ENCODE peak calls at places on chromosomes 4 and X, in nine cellular contexts. One of them, this sample, is unnamed.

GRCh38 chrX:103488332-103488731 is 31.0 kb downstream of the RAB40A start:
- DNase-seq in CD4-positive, alpha-beta T cell: no peak
- DNase-seq in B cell: no peak
- DNase-seq in psoas muscle: no peak
- DNase-seq in transverse colon: no peak
- DNase-seq in fibroblast of pulmonary artery: peak
- DNase-seq in testis: no peak
- DNase-seq in AG09309: no peak
- DNase-seq in tibial nerve: no peak
- DNase-seq in this sample: no peak

GRCh38 chrX:22748093-22748999 is 251.4 kb upstream of the DDX53 start:
- DNase-seq in testis: peak
- DNase-seq in B cell: peak
- DNase-seq in transverse colon: peak
- DNase-seq in CD4-positive, alpha-beta T cell: peak
- DNase-seq in fibroblast of pulmonary artery: peak
- DNase-seq in tibial nerve: peak
- DNase-seq in psoas muscle: no peak
- DNase-seq in AG09309: peak
- DNase-seq in this sample: peak

GRCh38 chrX:136745215-136746173 is 35.2 kb downstream of the ARHGEF6 start:
- DNase-seq in transverse colon: no peak
- DNase-seq in CD4-positive, alpha-beta T cell: no peak
- DNase-seq in B cell: no peak
- DNase-seq in psoas muscle: no peak
- DNase-seq in testis: no peak
- DNase-seq in AG09309: no peak
- DNase-seq in fibroblast of pulmonary artery: no peak
- DNase-seq in tibial nerve: no peak
- DNase-seq in this sample: no peak

GRCh38 chr4:78599931-78600375 is 48.4 kb downstream of the ANXA3 start:
- DNase-seq in CD4-positive, alpha-beta T cell: no peak
- DNase-seq in testis: no peak
- DNase-seq in transverse colon: no peak
- DNase-seq in B cell: no peak
- DNase-seq in psoas muscle: no peak
- DNase-seq in tibial nerve: no peak
- DNase-seq in AG09309: no peak
- DNase-seq in fibroblast of pulmonary artery: peak
- DNase-seq in this sample: no peak

GRCh38 chrX:110258552-110258951 is 59.3 kb downstream of the AMMECR1 start:
- DNase-seq in AG09309: no peak
- DNase-seq in fibroblast of pulmonary artery: peak
- DNase-seq in transverse colon: no peak
- DNase-seq in CD4-positive, alpha-beta T cell: no peak
- DNase-seq in testis: no peak
- DNase-seq in B cell: no peak
- DNase-seq in tibial nerve: no peak
- DNase-seq in psoas muscle: no peak
- DNase-seq in this sample: no peak

GRCh38 chrX:104310084-104310483 is 55.4 kb upstream of the ESX1 start:
- DNase-seq in transverse colon: no peak
- DNase-seq in fibroblast of pulmonary artery: peak
- DNase-seq in CD4-positive, alpha-beta T cell: no peak
- DNase-seq in testis: no peak
- DNase-seq in B cell: no peak
- DNase-seq in AG09309: no peak
- DNase-seq in psoas muscle: no peak
- DNase-seq in tibial nerve: no peak
- DNase-seq in this sample: no peak

GRCh38 chr4:74228691-74229640 is 71.0 kb downstream of the MTHFD2L start:
- DNase-seq in CD4-positive, alpha-beta T cell: peak
- DNase-seq in AG09309: no peak
- DNase-seq in tibial nerve: peak
- DNase-seq in fibroblast of pulmonary artery: peak
- DNase-seq in testis: peak
- DNase-seq in B cell: peak
- DNase-seq in psoas muscle: peak
- DNase-seq in transverse colon: peak
- DNase-seq in this sample: peak

GRCh38 chrX:21968333-21968732 is 27.8 kb downstream of the SMS start:
- DNase-seq in B cell: no peak
- DNase-seq in AG09309: no peak
- DNase-seq in transverse colon: no peak
- DNase-seq in psoas muscle: no peak
- DNase-seq in testis: no peak
- DNase-seq in fibroblast of pulmonary artery: no peak
- DNase-seq in tibial nerve: no peak
- DNase-seq in CD4-positive, alpha-beta T cell: no peak
- DNase-seq in this sample: no peak

GRCh38 chr4:147683172-147683571 is 791 bp downstream of the PRMT9 start:
- DNase-seq in B cell: no peak
- DNase-seq in fibroblast of pulmonary artery: peak
- DNase-seq in tibial nerve: peak
- DNase-seq in psoas muscle: no peak
- DNase-seq in CD4-positive, alpha-beta T cell: no peak
- DNase-seq in transverse colon: peak
- DNase-seq in testis: peak
- DNase-seq in AG09309: peak
- DNase-seq in this sample: no peak

GRCh38 chr4:3009422-3009821 is 46.1 kb downstream of the GRK4 start:
- DNase-seq in AG09309: no peak
- DNase-seq in transverse colon: no peak
- DNase-seq in fibroblast of pulmonary artery: peak
- DNase-seq in testis: no peak
- DNase-seq in psoas muscle: no peak
- DNase-seq in CD4-positive, alpha-beta T cell: no peak
- DNase-seq in B cell: no peak
- DNase-seq in tibial nerve: no peak
- DNase-seq in this sample: peak

GRCh38 chr4:86484241-86484640 is 109.9 kb upstream of the PTPN13 start:
- DNase-seq in transverse colon: no peak
- DNase-seq in psoas muscle: no peak
- DNase-seq in B cell: no peak
- DNase-seq in AG09309: no peak
- DNase-seq in tibial nerve: no peak
- DNase-seq in testis: no peak
- DNase-seq in fibroblast of pulmonary artery: no peak
- DNase-seq in CD4-positive, alpha-beta T cell: no peak
- DNase-seq in this sample: no peak

GRCh38 chr4:160127211-160127610 is 1024.3 kb downstream of the RAPGEF2 start:
- DNase-seq in testis: no peak
- DNase-seq in tibial nerve: no peak
- DNase-seq in fibroblast of pulmonary artery: no peak
- DNase-seq in psoas muscle: no peak
- DNase-seq in B cell: no peak
- DNase-seq in AG09309: no peak
- DNase-seq in transverse colon: no peak
- DNase-seq in CD4-positive, alpha-beta T cell: no peak
- DNase-seq in this sample: no peak

GRCh38 chr4:40736910-40737309 is 12.8 kb upstream of the NSUN7 start:
- DNase-seq in CD4-positive, alpha-beta T cell: no peak
- DNase-seq in AG09309: peak
- DNase-seq in testis: no peak
- DNase-seq in tibial nerve: no peak
- DNase-seq in psoas muscle: no peak
- DNase-seq in transverse colon: no peak
- DNase-seq in fibroblast of pulmonary artery: peak
- DNase-seq in B cell: no peak
- DNase-seq in this sample: no peak

GRCh38 chr4:88335092-88335665 is 43.5 kb upstream of the HERC6 start:
- DNase-seq in transverse colon: no peak
- DNase-seq in testis: no peak
- DNase-seq in psoas muscle: no peak
- DNase-seq in B cell: no peak
- DNase-seq in fibroblast of pulmonary artery: no peak
- DNase-seq in CD4-positive, alpha-beta T cell: no peak
- DNase-seq in AG09309: no peak
- DNase-seq in tibial nerve: no peak
- DNase-seq in this sample: no peak

GRCh38 chr4:168163106-168163505 is 70.8 kb downstream of the ANXA10 start:
- DNase-seq in transverse colon: no peak
- DNase-seq in AG09309: no peak
- DNase-seq in fibroblast of pulmonary artery: no peak
- DNase-seq in psoas muscle: no peak
- DNase-seq in tibial nerve: no peak
- DNase-seq in B cell: no peak
- DNase-seq in testis: no peak
- DNase-seq in CD4-positive, alpha-beta T cell: no peak
- DNase-seq in this sample: no peak

GRCh38 chr4:168162604-168163003 is 70.3 kb downstream of the ANXA10 start:
- DNase-seq in testis: peak
- DNase-seq in tibial nerve: no peak
- DNase-seq in fibroblast of pulmonary artery: peak
- DNase-seq in psoas muscle: no peak
- DNase-seq in AG09309: no peak
- DNase-seq in B cell: no peak
- DNase-seq in CD4-positive, alpha-beta T cell: no peak
- DNase-seq in transverse colon: no peak
- DNase-seq in this sample: no peak

GRCh38 chr4:168167714-168168284 is 75.5 kb downstream of the ANXA10 start:
- DNase-seq in transverse colon: no peak
- DNase-seq in fibroblast of pulmonary artery: peak
- DNase-seq in AG09309: no peak
- DNase-seq in B cell: no peak
- DNase-seq in tibial nerve: no peak
- DNase-seq in psoas muscle: no peak
- DNase-seq in testis: no peak
- DNase-seq in CD4-positive, alpha-beta T cell: no peak
- DNase-seq in this sample: no peak

GRCh38 chr4:168164915-168165548 is 72.7 kb downstream of the ANXA10 start:
- DNase-seq in psoas muscle: no peak
- DNase-seq in CD4-positive, alpha-beta T cell: no peak
- DNase-seq in transverse colon: no peak
- DNase-seq in B cell: no peak
- DNase-seq in fibroblast of pulmonary artery: no peak
- DNase-seq in testis: no peak
- DNase-seq in tibial nerve: no peak
- DNase-seq in AG09309: no peak
- DNase-seq in this sample: no peak
- TF ChIP-seq CTCF in psoas muscle: no peak
- TF ChIP-seq CTCF in CD4-positive, alpha-beta T cell: no peak
- TF ChIP-seq CTCF in transverse colon: no peak
- TF ChIP-seq CTCF in B cell: no peak
- TF ChIP-seq CTCF in fibroblast of pulmonary artery: no peak
- TF ChIP-seq CTCF in testis: no peak
- TF ChIP-seq CTCF in tibial nerve: no peak
- TF ChIP-seq CTCF in AG09309: no peak
- TF ChIP-seq CTCF in this sample: no peak

GRCh38 chr4:46387956-46388355 is 2.0 kb downstream of the GABRA2 start:
- DNase-seq in tibial nerve: no peak
- DNase-seq in transverse colon: no peak
- DNase-seq in fibroblast of pulmonary artery: no peak
- DNase-seq in B cell: no peak
- DNase-seq in AG09309: no peak
- DNase-seq in CD4-positive, alpha-beta T cell: no peak
- DNase-seq in psoas muscle: no peak
- DNase-seq in testis: no peak
- DNase-seq in this sample: no peak
- TF ChIP-seq CTCF in tibial nerve: no peak
- TF ChIP-seq CTCF in transverse colon: no peak
- TF ChIP-seq CTCF in fibroblast of pulmonary artery: no peak
- TF ChIP-seq CTCF in B cell: no peak
- TF ChIP-seq CTCF in AG09309: no peak
- TF ChIP-seq CTCF in CD4-positive, alpha-beta T cell: no peak
- TF ChIP-seq CTCF in psoas muscle: no peak
- TF ChIP-seq CTCF in testis: no peak
- TF ChIP-seq CTCF in this sample: no peak

GRCh38 chr4:115154826-115155225 is 41.4 kb upstream of the NDST4 start:
- DNase-seq in fibroblast of pulmonary artery: no peak
- DNase-seq in tibial nerve: no peak
- DNase-seq in CD4-positive, alpha-beta T cell: no peak
- DNase-seq in transverse colon: no peak
- DNase-seq in AG09309: peak
- DNase-seq in psoas muscle: no peak
- DNase-seq in B cell: no peak
- DNase-seq in testis: no peak
- DNase-seq in this sample: no peak
- TF ChIP-seq CTCF in fibroblast of pulmonary artery: no peak
- TF ChIP-seq CTCF in tibial nerve: no peak
- TF ChIP-seq CTCF in CD4-positive, alpha-beta T cell: no peak
- TF ChIP-seq CTCF in transverse colon: no peak
- TF ChIP-seq CTCF in AG09309: peak
- TF ChIP-seq CTCF in psoas muscle: no peak
- TF ChIP-seq CTCF in B cell: no peak
- TF ChIP-seq CTCF in testis: no peak
- TF ChIP-seq CTCF in this sample: no peak

GRCh38 chrX:150841466-150842197 is 56.8 kb downstream of the CD99L2 start:
- DNase-seq in psoas muscle: no peak
- DNase-seq in B cell: no peak
- DNase-seq in CD4-positive, alpha-beta T cell: no peak
- DNase-seq in transverse colon: no peak
- DNase-seq in fibroblast of pulmonary artery: peak
- DNase-seq in testis: no peak
- DNase-seq in AG09309: peak
- DNase-seq in tibial nerve: no peak
- DNase-seq in this sample: no peak
- TF ChIP-seq CTCF in psoas muscle: no peak
- TF ChIP-seq CTCF in B cell: no peak
- TF ChIP-seq CTCF in CD4-positive, alpha-beta T cell: no peak
- TF ChIP-seq CTCF in transverse colon: no peak
- TF ChIP-seq CTCF in fibroblast of pulmonary artery: no peak
- TF ChIP-seq CTCF in testis: no peak
- TF ChIP-seq CTCF in AG09309: no peak
- TF ChIP-seq CTCF in tibial nerve: no peak
- TF ChIP-seq CTCF in this sample: no peak

DNA sequence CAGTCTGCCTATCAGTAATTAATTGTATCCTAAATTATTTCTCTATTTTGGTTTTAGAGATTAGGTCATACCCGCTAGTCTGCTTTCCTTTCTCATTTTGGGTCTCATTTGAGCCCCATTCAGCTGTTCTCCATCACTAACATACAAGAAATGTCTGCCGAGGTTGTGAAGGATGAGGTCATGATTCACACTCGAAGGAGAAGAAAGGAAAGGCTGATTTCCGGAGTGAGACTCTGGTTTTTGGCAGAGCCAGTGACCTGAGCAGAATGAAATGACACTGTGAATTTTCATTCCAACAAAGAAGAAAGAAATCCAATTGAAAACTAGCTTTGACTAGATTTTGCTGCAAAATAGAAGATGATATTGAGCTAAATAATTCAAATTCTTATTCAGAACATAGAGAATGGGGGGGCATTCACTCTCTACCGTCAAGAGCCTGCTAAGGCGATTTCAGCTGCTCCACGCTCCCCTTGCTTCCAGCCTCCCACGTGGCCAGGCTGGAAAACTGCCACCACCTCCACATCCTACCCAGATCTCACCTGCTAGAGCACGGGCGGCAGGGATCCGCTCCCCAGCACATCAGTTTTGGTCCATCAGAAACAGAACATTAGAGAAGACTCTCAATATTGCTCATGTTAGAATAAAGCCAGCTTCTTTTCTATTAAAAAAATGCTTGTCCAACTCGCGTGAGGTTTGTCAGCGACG is 39.0 kb downstream of the F11 start:
- DNase-seq in transverse colon: no peak
- DNase-seq in B cell: no peak
- DNase-seq in testis: no peak
- DNase-seq in psoas muscle: no peak
- DNase-seq in CD4-positive, alpha-beta T cell: no peak
- DNase-seq in tibial nerve: no peak
- DNase-seq in fibroblast of pulmonary artery: peak
- DNase-seq in AG09309: no peak
- DNase-seq in this sample: no peak
- TF ChIP-seq CTCF in transverse colon: no peak
- TF ChIP-seq CTCF in B cell: no peak
- TF ChIP-seq CTCF in testis: no peak
- TF ChIP-seq CTCF in psoas muscle: no peak
- TF ChIP-seq CTCF in CD4-positive, alpha-beta T cell: no peak
- TF ChIP-seq CTCF in tibial nerve: no peak
- TF ChIP-seq CTCF in fibroblast of pulmonary artery: no peak
- TF ChIP-seq CTCF in AG09309: no peak
- TF ChIP-seq CTCF in this sample: no peak

This sample was measured in Calu3.